ENCODE peak calls at places on chromosome 16, in five cellular contexts. B, D, M, N and Z are unnamed samples.
A peak's percentile ranks its signal among the peaks of the same experiment; 100 is the strongest.

GRCh38 chr16:68064791-68065365 is 20.3 kb upstream of the NFATC3 start:
- DNase-seq in B (no peak), D (peak; percentile 71), M (peak; percentile 87), N (peak; percentile 81), Z (peak; percentile 92)

GRCh38 chr16:27638833-27639587 is 89.1 kb downstream of the KATNIP start:
- DNase-seq in B (no peak), D (no peak), M (no peak), N (no peak), Z (no peak)

GRCh38 chr16:72769876-72770275 is 278.1 kb downstream of the ZFHX3 start:
- DNase-seq in B (no peak), D (no peak), M (no peak), N (no peak), Z (no peak)

GRCh38 chr16:3769013-3769412 is 51.7 kb upstream of the TRAP1 start:
- DNase-seq in B (no peak), D (no peak), M (peak; percentile 21), N (no peak), Z (peak; percentile 32)

GRCh38 chr16:54281535-54282201 is 4.9 kb downstream of the IRX3 start:
- DNase-seq in B (no peak), D (no peak), M (peak; percentile 46), N (no peak), Z (peak; percentile 71)

GRCh38 chr16:84194470-84195200 is 3.7 kb downstream of the ADAD2 start:
- DNase-seq in B (peak; percentile 17), D (peak; percentile 29), M (peak; percentile 74), N (no peak), Z (no peak)

GRCh38 chr16:73735018-73735417 is 561.6 kb upstream of the PSMD7 start:
- DNase-seq in B (no peak), D (peak; percentile 48), M (no peak), N (no peak), Z (no peak)

GRCh38 chr16:88622866-88623265 is 15.5 kb upstream of the IL17C start:
- DNase-seq in B (no peak), D (no peak), M (no peak), N (no peak), Z (no peak)

GRCh38 chr16:450800-451512 is 25.5 kb downstream of the RAB11FIP3 start:
- DNase-seq in B (peak; percentile 65), D (no peak), M (no peak), N (no peak), Z (no peak)

GRCh38 chr16:57549730-57550129 is 7.3 kb downstream of the ADGRG5 start:
- DNase-seq in B (no peak), D (no peak), M (no peak), N (no peak), Z (no peak)

GRCh38 chr16:75351183-75351582 is 82.1 kb downstream of the CFDP1 start:
- DNase-seq in B (no peak), D (no peak), M (no peak), N (no peak), Z (no peak)

GRCh38 chr16:62256406-62256805 is 220.2 kb upstream of the CDH8 start:
- DNase-seq in B (no peak), D (no peak), M (no peak), N (no peak), Z (no peak)

GRCh38 chr16:22161999-22162657 is at the start of gene SDR42E2:
- DNase-seq in B (no peak), D (no peak), M (peak; percentile 76), N (peak; percentile 19), Z (peak; percentile 91)

GRCh38 chr16:70662991-70663523 is 16.7 kb downstream of the IL34 start:
- DNase-seq in B (no peak), D (no peak), M (no peak), N (no peak), Z (no peak)

GRCh38 chr16:13194766-13195165 is 293.4 kb downstream of the SHISA9 start:
- DNase-seq in B (no peak), D (no peak), M (no peak), N (no peak), Z (no peak)